ENCODE peak calls at places on chromosomes 2 and 18, in six cellular contexts. S is Panc1, L is HCT116, N is HepG2, O is upper lobe of left lung, A is GM12878. J is an unnamed sample.
A peak's percentile ranks its signal among the peaks of the same experiment; 100 is the strongest.

GRCh38 chr18:48609820-48610815 is 71.3 kb downstream of the CTIF start:
- ATAC-seq in N (no peak), L (no peak), S (no peak), O (no peak), A (no peak), J (no peak)

GRCh38 chr2:159855153-159856140 is 57.4 kb upstream of the CD302 start:
- ATAC-seq in O (no peak), A (peak; percentile 18), S (no peak), N (no peak), L (no peak), J (no peak)

GRCh38 chr2:102114290-102114721 is 28.2 kb upstream of the IL1R1 start:
- ATAC-seq in S (no peak), O (no peak), A (peak; percentile 67), N (peak; percentile 25), L (no peak), J (no peak)

GRCh38 chr2:114222331-114222730 is 220.1 kb upstream of the DPP10 start:
- ATAC-seq in L (no peak), S (no peak), N (no peak), A (no peak), O (no peak), J (no peak)

GRCh38 chr2:230225486-230225885 is at the start of gene SP140:
- ATAC-seq in N (peak; percentile 59), O (peak; percentile 91), S (no peak), L (no peak), A (peak; percentile 77), J (no peak)

GRCh38 chr2:204255068-204255467 is 290.2 kb upstream of the PARD3B start:
- ATAC-seq in N (no peak), L (no peak), A (no peak), S (no peak), O (peak; percentile 12), J (no peak)

GRCh38 chr2:44277541-44277940 is 2.3 kb downstream of the SLC3A1 start:
- ATAC-seq in O (no peak), L (no peak), A (no peak), S (peak; percentile 59), N (no peak), J (no peak)

GRCh38 chr2:190119257-190119656 is 56.7 kb upstream of the MSTN start:
- ATAC-seq in L (no peak), A (peak; percentile 68), O (peak; percentile 72), N (no peak), S (no peak), J (no peak)

GRCh38 chr2:68751397-68752339 is 17.1 kb downstream of the ARHGAP25 start:
- ATAC-seq in A (peak; percentile 99), O (peak; percentile 95), L (peak; percentile 99), S (peak; percentile 99), N (peak; percentile 99), J (peak; percentile 89)

GRCh38 chr2:134421556-134422328 is 167.9 kb downstream of the MGAT5 start:
- ATAC-seq in A (no peak), N (peak; percentile 28), O (no peak), S (no peak), L (no peak), J (no peak)

GRCh38 chr18:6294119-6294784 is 120.5 kb downstream of the L3MBTL4 start:
- ATAC-seq in N (no peak), L (no peak), O (peak; percentile 81), S (no peak), A (no peak), J (no peak)

GRCh38 chr2:216710531-216711282 is 15.4 kb upstream of the IGFBP5 start:
- ATAC-seq in N (no peak), L (no peak), O (peak; percentile 75), A (no peak), S (no peak), J (peak; percentile 73)

GRCh38 chr2:196245746-196246145 is 74.4 kb upstream of the STK17B start:
- ATAC-seq in A (no peak), S (no peak), O (no peak), N (no peak), L (no peak), J (no peak)

GRCh38 chr2:54406031-54406430 is 50.1 kb upstream of the SPTBN1 start:
- ATAC-seq in A (no peak), L (no peak), O (no peak), S (no peak), N (no peak), J (no peak)

GRCh38 chr2:229445501-229446294 is 174.6 kb upstream of the PID1 start:
- ATAC-seq in N (no peak), O (peak; percentile 65), A (no peak), L (peak; percentile 10), S (peak; percentile 62), J (peak; percentile 39)

GRCh38 chr2:173990970-173991819 is 26.0 kb upstream of the SP3 start:
- ATAC-seq in L (no peak), N (peak; percentile 73), S (no peak), A (peak; percentile 86), O (peak; percentile 77), J (peak; percentile 71)

GRCh38 chr2:149000168-149000938 is 38.1 kb upstream of the LYPD6B start:
- ATAC-seq in O (no peak), A (no peak), N (no peak), L (no peak), S (no peak), J (no peak)

GRCh38 chr18:56233595-56233994 is 404.8 kb downstream of the TXNL1 start:
- ATAC-seq in O (peak; percentile 89), S (no peak), N (no peak), L (no peak), A (no peak), J (peak; percentile 74)

GRCh38 chr2:120936476-120937334 is 201.0 kb downstream of the GLI2 start:
- ATAC-seq in A (no peak), L (no peak), S (no peak), N (no peak), O (peak; percentile 9), J (peak; percentile 75)

GRCh38 chr2:55102056-55102812 is 52.0 kb upstream of the RTN4 start:
- ATAC-seq in S (no peak), N (no peak), A (no peak), O (peak; percentile 52), L (no peak), J (peak; percentile 23)

GRCh38 chr2:204437815-204438766 is 107.2 kb upstream of the PARD3B start:
- ATAC-seq in O (no peak), A (no peak), S (peak; percentile 42), L (no peak), N (peak; percentile 86), J (no peak)

GRCh38 chr2:49222975-49223528 is 68.7 kb upstream of the FSHR start:
- ATAC-seq in O (no peak), L (no peak), N (no peak), A (no peak), S (no peak), J (no peak)

GRCh38 chr2:24568492-24568891 is 77.4 kb downstream of the NCOA1 start:
- ATAC-seq in S (no peak), L (no peak), A (no peak), N (no peak), O (no peak), J (no peak)

GRCh38 chr2:66565291-66565690 is 130.4 kb downstream of the MEIS1 start:
- ATAC-seq in A (no peak), S (no peak), N (peak; percentile 81), L (no peak), O (no peak), J (no peak)

GRCh38 chr2:99989905-99990304 is 152.5 kb downstream of the AFF3 start:
- ATAC-seq in N (no peak), L (no peak), A (no peak), S (no peak), O (no peak), J (no peak)
- H3K27me3 ChIP-seq in N (peaks cover 4% of the 10 kb centered on the region), L (peaks cover 47% of the 10 kb centered on the region), A (no peaks in the 10 kb centered on the region), S (peaks cover 7% of the 10 kb centered on the region), O (no peaks in the 10 kb centered on the region), J (no peaks in the 10 kb centered on the region)

GRCh38 chr2:238667008-238667407 is 180.9 kb upstream of the TWIST2 start:
- ATAC-seq in N (no peak), A (no peak), O (peak; percentile 51), L (no peak), S (no peak), J (no peak)
- H3K9me3 ChIP-seq in N (no peaks in the 10 kb centered on the region), A (no peaks in the 10 kb centered on the region), O (no peaks in the 10 kb centered on the region), L (peaks cover under 1% of the 10 kb centered on the region), S (no peaks in the 10 kb centered on the region), J (no peaks in the 10 kb centered on the region)

GRCh38 chr2:96942907-96943632 is 43.3 kb downstream of the FAM178B start:
- ATAC-seq in N (no peak), A (no peak), O (no peak), L (no peak), S (no peak), J (no peak)

GRCh38 chr2:96940991-96941775 is 45.2 kb downstream of the FAM178B start:
- ATAC-seq in N (no peak), A (no peak), O (no peak), L (no peak), S (no peak), J (no peak)

GRCh38 chr2:96937586-96937985 is 48.8 kb downstream of the FAM178B start:
- ATAC-seq in S (no peak), O (no peak), A (no peak), N (no peak), L (no peak), J (no peak)

GRCh38 chr2:96940026-96940601 is 46.3 kb downstream of the FAM178B start:
- ATAC-seq in S (no peak), A (no peak), N (peak; percentile 29), L (no peak), O (no peak), J (no peak)

GRCh38 chr2:96939415-96939814 is 47.0 kb downstream of the FAM178B start:
- ATAC-seq in N (no peak), L (no peak), S (no peak), O (no peak), A (no peak), J (no peak)
- TF ChIP-seq POLR2AphosphoS5 in N (no peak), L (no peak), S (no peak), O (no peak), A (no peak), J (no peak)

GRCh38 chr18:79385749-79386341 is 9.9 kb upstream of the NFATC1 start:
- ATAC-seq in N (no peak), S (no peak), A (no peak), O (no peak), L (no peak), J (no peak)
- H3K27me3 ChIP-seq in N (peaks cover 68% of the 10 kb centered on the region), S (peaks cover 4% of the 10 kb centered on the region), A (no peaks in the 10 kb centered on the region), O (no peaks in the 10 kb centered on the region), L (no peaks in the 10 kb centered on the region), J (peaks cover 8% of the 10 kb centered on the region)

DNA sequence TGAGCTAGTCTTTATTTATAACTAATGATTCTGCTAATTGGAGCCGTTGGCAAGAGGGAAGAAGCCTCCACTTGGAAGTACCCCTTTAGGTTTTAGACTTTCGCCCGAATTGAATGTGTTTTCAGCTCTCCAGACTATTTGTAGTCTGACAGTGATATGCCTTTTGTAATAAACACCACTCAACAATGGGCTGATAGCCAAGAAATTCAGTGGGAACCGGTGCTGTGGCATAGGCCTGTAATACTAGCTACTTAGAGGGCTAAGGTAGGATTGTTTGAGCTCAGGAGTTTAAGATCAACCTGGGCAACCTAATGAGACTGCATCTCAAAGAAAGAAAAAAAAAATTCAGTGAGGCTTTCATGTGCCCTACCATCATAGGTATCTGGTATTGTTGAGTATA is 13.6 kb upstream of the ZSCAN30 start:
- ATAC-seq in L (no peak), S (no peak), O (no peak), A (no peak), N (no peak), J (no peak)
- H3K9me3 ChIP-seq in L (peaks cover 49% of the 10 kb centered on the region), S (peaks cover 79% of the 10 kb centered on the region), O (peaks cover 86% of the 10 kb centered on the region), A (peaks cover 36% of the 10 kb centered on the region), N (peaks cover 68% of the 10 kb centered on the region), J (peaks cover 4% of the 10 kb centered on the region)

J was measured in gastroesophageal sphincter.